ENCODE peak calls at places on chromosome 13, in seven cellular contexts. B is memory B cell; M is pancreas; A is GM23338; X is thoracic aorta; R is astrocyte; U is activated CD8-positive, alpha-beta memory T cell treated with anti-CD3 and anti-CD28 coated beads for 48 hours. G is an unnamed sample.

GRCh38 chr13:98496239-98496668 is 80.7 kb downstream of the STK24 start:
- DNase-seq in R (no peak), U (no peak), B (no peak), X (no peak), A (no peak), M (no peak), G (no peak)

GRCh38 chr13:97030705-97031452 is 36.6 kb upstream of the OXGR1 start:
- DNase-seq in B (no peak), M (no peak), A (peak), R (peak), U (no peak), X (no peak), G (peak)

GRCh38 chr13:99285432-99286182 is 21.6 kb downstream of the GPR183 start:
- DNase-seq in U (no peak), M (no peak), R (no peak), X (no peak), A (no peak), B (no peak), G (no peak)

GRCh38 chr13:94711561-94712286 is 621 bp downstream of the SOX21 start:
- DNase-seq in A (peak), U (no peak), X (no peak), R (peak), B (no peak), M (peak), G (peak)

GRCh38 chr13:112888238-112889111 is 80.5 kb upstream of the MCF2L start:
- DNase-seq in R (no peak), U (no peak), X (no peak), B (no peak), M (peak), A (no peak), G (peak)

GRCh38 chr13:66915596-66916185 is 314.4 kb downstream of the PCDH9 start:
- DNase-seq in B (no peak), A (no peak), U (no peak), M (no peak), R (peak), X (no peak), G (peak)

GRCh38 chr13:101058841-101059240 is 357.5 kb downstream of the NALCN start:
- DNase-seq in A (no peak), X (no peak), R (no peak), B (no peak), U (no peak), M (no peak), G (no peak)

GRCh38 chr13:114311908-114312307 is 2.4 kb upstream of the CHAMP1 start:
- DNase-seq in M (no peak), R (no peak), B (no peak), X (no peak), A (no peak), U (no peak), G (peak)

GRCh38 chr13:44758595-44759221 is 182.6 kb upstream of the TSC22D1 start:
- DNase-seq in X (no peak), R (peak), U (no peak), A (no peak), M (no peak), B (no peak), G (peak)

GRCh38 chr13:106835477-106835876 is 267.5 kb upstream of the ARGLU1 start:
- DNase-seq in U (no peak), A (no peak), M (no peak), R (no peak), X (no peak), B (no peak), G (no peak)

GRCh38 chr13:59982631-59983382 is 180.9 kb downstream of the DIAPH3 start:
- DNase-seq in R (peak), U (no peak), X (no peak), B (no peak), A (no peak), M (no peak), G (no peak)

GRCh38 chr13:46100191-46100877 is 4.5 kb downstream of the CPB2 start:
- DNase-seq in A (no peak), B (no peak), M (no peak), R (no peak), U (no peak), X (no peak), G (no peak)

GRCh38 chr13:41613471-41613870 is 156.1 kb downstream of the RGCC start:
- DNase-seq in R (no peak), B (no peak), X (no peak), U (no peak), M (no peak), A (no peak), G (no peak)

GRCh38 chr13:21343659-21344058 is 115.4 kb downstream of the ZDHHC20 start:
- DNase-seq in B (no peak), M (no peak), A (no peak), U (no peak), X (no peak), R (no peak), G (no peak)

GRCh38 chr13:30745917-30746686 is 10.8 kb downstream of the ALOX5AP start:
- DNase-seq in X (no peak), M (no peak), R (no peak), A (no peak), B (no peak), U (no peak), G (peak)

GRCh38 chr13:73451120-73452029 is 392.6 kb downstream of the KLF5 start:
- DNase-seq in M (no peak), U (no peak), A (no peak), B (no peak), X (no peak), R (no peak), G (peak)

G was measured in NCI-H69.